ENCODE peak calls at places on chromosomes 5 and 9, in nine cellular contexts. One of them, this sample, is unnamed.

GRCh38 chr9:106092083-106092482 is 397.7 kb downstream of the TMEM38B start:
- DNase-seq in ovary: no peak
- DNase-seq in SK-N-SH: no peak
- DNase-seq in HuH-7.5: no peak
- DNase-seq in tibial artery: no peak
- DNase-seq in activated T-helper 2 cell treated with anti-CD3 and anti-CD28 coated beads, Interferon-gamma antibody, Interleukin-2, Interleukin-4, amounts not matched to agents 10 μg/mL and 5 μg/mL and 100 μg/mL, durations not matched to agents 14 hours and 24 hours and 36 hours: no peak
- DNase-seq in IMR-90: no peak
- DNase-seq in activated B cell treated with CpG ODN at 0.5 μM for 24 hours: no peak
- DNase-seq in kidney tubule cell: no peak
- DNase-seq in this sample: no peak

GRCh38 chr5:41118177-41118576 is 47.0 kb upstream of the MROH2B start:
- DNase-seq in activated B cell treated with CpG ODN at 0.5 μM for 24 hours: no peak
- DNase-seq in tibial artery: no peak
- DNase-seq in kidney tubule cell: no peak
- DNase-seq in activated T-helper 2 cell treated with anti-CD3 and anti-CD28 coated beads, Interferon-gamma antibody, Interleukin-2, Interleukin-4, amounts not matched to agents 10 μg/mL and 5 μg/mL and 100 μg/mL, durations not matched to agents 14 hours and 24 hours and 36 hours: no peak
- DNase-seq in HuH-7.5: no peak
- DNase-seq in IMR-90: no peak
- DNase-seq in SK-N-SH: no peak
- DNase-seq in ovary: no peak
- DNase-seq in this sample: no peak

GRCh38 chr5:121746763-121747162 is 104.9 kb upstream of the FTMT start:
- DNase-seq in SK-N-SH: no peak
- DNase-seq in HuH-7.5: no peak
- DNase-seq in activated T-helper 2 cell treated with anti-CD3 and anti-CD28 coated beads, Interferon-gamma antibody, Interleukin-2, Interleukin-4, amounts not matched to agents 10 μg/mL and 5 μg/mL and 100 μg/mL, durations not matched to agents 14 hours and 24 hours and 36 hours: no peak
- DNase-seq in kidney tubule cell: no peak
- DNase-seq in activated B cell treated with CpG ODN at 0.5 μM for 24 hours: no peak
- DNase-seq in ovary: no peak
- DNase-seq in IMR-90: no peak
- DNase-seq in tibial artery: no peak
- DNase-seq in this sample: no peak

GRCh38 chr5:122101636-122102285 is 23.7 kb upstream of the LOX start:
- DNase-seq in activated B cell treated with CpG ODN at 0.5 μM for 24 hours: no peak
- DNase-seq in tibial artery: no peak
- DNase-seq in SK-N-SH: peak; percentile 23
- DNase-seq in IMR-90: peak; percentile 79
- DNase-seq in ovary: no peak
- DNase-seq in activated T-helper 2 cell treated with anti-CD3 and anti-CD28 coated beads, Interferon-gamma antibody, Interleukin-2, Interleukin-4, amounts not matched to agents 10 μg/mL and 5 μg/mL and 100 μg/mL, durations not matched to agents 14 hours and 24 hours and 36 hours: no peak
- DNase-seq in HuH-7.5: no peak
- DNase-seq in kidney tubule cell: peak; percentile 56
- DNase-seq in this sample: peak; percentile 58

GRCh38 chr5:168908207-168908606 is 329.0 kb upstream of the PANK3 start:
- DNase-seq in ovary: no peak
- DNase-seq in activated B cell treated with CpG ODN at 0.5 μM for 24 hours: no peak
- DNase-seq in HuH-7.5: no peak
- DNase-seq in tibial artery: no peak
- DNase-seq in kidney tubule cell: peak; percentile 57
- DNase-seq in activated T-helper 2 cell treated with anti-CD3 and anti-CD28 coated beads, Interferon-gamma antibody, Interleukin-2, Interleukin-4, amounts not matched to agents 10 μg/mL and 5 μg/mL and 100 μg/mL, durations not matched to agents 14 hours and 24 hours and 36 hours: no peak
- DNase-seq in IMR-90: no peak
- DNase-seq in SK-N-SH: no peak
- DNase-seq in this sample: peak; percentile 31

GRCh38 chr9:71663931-71664459 is 104.3 kb downstream of the CEMIP2 start:
- DNase-seq in kidney tubule cell: peak; percentile 44
- DNase-seq in activated B cell treated with CpG ODN at 0.5 μM for 24 hours: no peak
- DNase-seq in IMR-90: no peak
- DNase-seq in HuH-7.5: no peak
- DNase-seq in tibial artery: no peak
- DNase-seq in ovary: no peak
- DNase-seq in activated T-helper 2 cell treated with anti-CD3 and anti-CD28 coated beads, Interferon-gamma antibody, Interleukin-2, Interleukin-4, amounts not matched to agents 10 μg/mL and 5 μg/mL and 100 μg/mL, durations not matched to agents 14 hours and 24 hours and 36 hours: no peak
- DNase-seq in SK-N-SH: no peak
- DNase-seq in this sample: peak; percentile 28

GRCh38 chr5:2889946-2890475 is 138.5 kb upstream of the IRX2 start:
- DNase-seq in activated B cell treated with CpG ODN at 0.5 μM for 24 hours: no peak
- DNase-seq in HuH-7.5: no peak
- DNase-seq in activated T-helper 2 cell treated with anti-CD3 and anti-CD28 coated beads, Interferon-gamma antibody, Interleukin-2, Interleukin-4, amounts not matched to agents 10 μg/mL and 5 μg/mL and 100 μg/mL, durations not matched to agents 14 hours and 24 hours and 36 hours: no peak
- DNase-seq in ovary: no peak
- DNase-seq in kidney tubule cell: no peak
- DNase-seq in IMR-90: no peak
- DNase-seq in SK-N-SH: no peak
- DNase-seq in tibial artery: peak; percentile 24
- DNase-seq in this sample: no peak

GRCh38 chr5:57486206-57486605 is 3.6 kb upstream of the ACTBL2 start:
- DNase-seq in activated T-helper 2 cell treated with anti-CD3 and anti-CD28 coated beads, Interferon-gamma antibody, Interleukin-2, Interleukin-4, amounts not matched to agents 10 μg/mL and 5 μg/mL and 100 μg/mL, durations not matched to agents 14 hours and 24 hours and 36 hours: no peak
- DNase-seq in HuH-7.5: no peak
- DNase-seq in kidney tubule cell: no peak
- DNase-seq in tibial artery: no peak
- DNase-seq in IMR-90: peak; percentile 42
- DNase-seq in SK-N-SH: no peak
- DNase-seq in activated B cell treated with CpG ODN at 0.5 μM for 24 hours: no peak
- DNase-seq in ovary: no peak
- DNase-seq in this sample: no peak

GRCh38 chr9:136220017-136220729 is 15.2 kb upstream of the LHX3 start:
- DNase-seq in tibial artery: no peak
- DNase-seq in activated B cell treated with CpG ODN at 0.5 μM for 24 hours: no peak
- DNase-seq in SK-N-SH: no peak
- DNase-seq in activated T-helper 2 cell treated with anti-CD3 and anti-CD28 coated beads, Interferon-gamma antibody, Interleukin-2, Interleukin-4, amounts not matched to agents 10 μg/mL and 5 μg/mL and 100 μg/mL, durations not matched to agents 14 hours and 24 hours and 36 hours: no peak
- DNase-seq in kidney tubule cell: peak; percentile 27
- DNase-seq in ovary: no peak
- DNase-seq in IMR-90: peak; percentile 55
- DNase-seq in HuH-7.5: no peak
- DNase-seq in this sample: peak; percentile 92

GRCh38 chr5:126046996-126047395 is 376.2 kb upstream of the GRAMD2B start:
- DNase-seq in SK-N-SH: no peak
- DNase-seq in kidney tubule cell: no peak
- DNase-seq in ovary: no peak
- DNase-seq in IMR-90: no peak
- DNase-seq in activated T-helper 2 cell treated with anti-CD3 and anti-CD28 coated beads, Interferon-gamma antibody, Interleukin-2, Interleukin-4, amounts not matched to agents 10 μg/mL and 5 μg/mL and 100 μg/mL, durations not matched to agents 14 hours and 24 hours and 36 hours: no peak
- DNase-seq in tibial artery: no peak
- DNase-seq in HuH-7.5: no peak
- DNase-seq in activated B cell treated with CpG ODN at 0.5 μM for 24 hours: no peak
- DNase-seq in this sample: no peak

GRCh38 chr9:127193483-127193882 is 71.0 kb upstream of the ANGPTL2 start:
- DNase-seq in SK-N-SH: no peak
- DNase-seq in activated B cell treated with CpG ODN at 0.5 μM for 24 hours: no peak
- DNase-seq in kidney tubule cell: no peak
- DNase-seq in activated T-helper 2 cell treated with anti-CD3 and anti-CD28 coated beads, Interferon-gamma antibody, Interleukin-2, Interleukin-4, amounts not matched to agents 10 μg/mL and 5 μg/mL and 100 μg/mL, durations not matched to agents 14 hours and 24 hours and 36 hours: no peak
- DNase-seq in ovary: no peak
- DNase-seq in IMR-90: no peak
- DNase-seq in HuH-7.5: no peak
- DNase-seq in tibial artery: no peak
- DNase-seq in this sample: no peak

This sample was measured in HT1080.